ENCODE peak calls at places on chromosomes 7 and 10, in six cellular contexts. B, L, V, U, Y and X are unnamed samples.

GRCh38 chr10:90832111-90832510 is 25.7 kb downstream of the HTR7 start:
- DNase-seq in B (no peak), L (no peak), V (no peak), U (no peak), Y (no peak), X (no peak)

GRCh38 chr10:43598447-43598846 is 7.8 kb upstream of the ZNF485 start:
- DNase-seq in B (no peak), L (peak; percentile 28), V (no peak), U (no peak), Y (no peak), X (no peak)

GRCh38 chr10:95423327-95424005 is 132.7 kb upstream of the PDLIM1 start:
- DNase-seq in B (no peak), L (no peak), V (no peak), U (no peak), Y (no peak), X (no peak)

GRCh38 chr10:101216631-101217425 is 12.4 kb downstream of the LBX1 start:
- DNase-seq in B (no peak), L (no peak), V (no peak), U (no peak), Y (no peak), X (no peak)

GRCh38 chr7:148620749-148621372 is 30.3 kb downstream of the C7orf33 start:
- DNase-seq in B (no peak), L (no peak), V (no peak), U (no peak), Y (no peak), X (no peak)

GRCh38 chr7:105163718-105164117 is 149.7 kb downstream of the KMT2E start:
- DNase-seq in B (no peak), L (no peak), V (no peak), U (no peak), Y (no peak), X (no peak)

GRCh38 chr7:27119412-27119911 is 11.1 kb downstream of the HOXA4 start:
- DNase-seq in B (no peak), L (no peak), V (no peak), U (no peak), Y (no peak), X (peak; percentile 16)

GRCh38 chr7:17392846-17393245 is 94.4 kb downstream of the AHR start:
- DNase-seq in B (no peak), L (peak; percentile 88), V (no peak), U (no peak), Y (no peak), X (no peak)

GRCh38 chr10:3467052-3467906 is 294.7 kb upstream of the PITRM1 start:
- DNase-seq in B (no peak), L (peak; percentile 96), V (peak; percentile 73), U (no peak), Y (peak; percentile 37), X (peak; percentile 68)

GRCh38 chr10:89793649-89794254 is 92.4 kb downstream of the KIF20B start:
- DNase-seq in B (peak; percentile 14), L (peak; percentile 90), V (no peak), U (no peak), Y (peak; percentile 49), X (peak; percentile 31)

GRCh38 chr10:4354382-4354812 is 471.6 kb upstream of the AKR1E2 start:
- DNase-seq in B (no peak), L (no peak), V (peak; percentile 28), U (no peak), Y (no peak), X (peak; percentile 27)

GRCh38 chr10:75632750-75633462 is 201.5 kb downstream of the LRMDA start:
- DNase-seq in B (no peak), L (no peak), V (no peak), U (no peak), Y (no peak), X (no peak)

GRCh38 chr7:5393328-5393727 is 30.3 kb downstream of the TNRC18 start:
- DNase-seq in B (no peak), L (no peak), V (no peak), U (no peak), Y (no peak), X (no peak)

GRCh38 chr7:20301311-20301939 is 29.3 kb upstream of the ITGB8 start:
- DNase-seq in B (no peak), L (peak; percentile 47), V (no peak), U (no peak), Y (no peak), X (no peak)

GRCh38 chr10:32065871-32066270 is 9.6 kb upstream of the KIF5B start:
- DNase-seq in B (no peak), L (peak; percentile 76), V (no peak), U (no peak), Y (no peak), X (no peak)

GRCh38 chr10:111211241-111211640 is 134.4 kb downstream of the ADRA2A start:
- DNase-seq in B (no peak), L (no peak), V (no peak), U (no peak), Y (no peak), X (no peak)

GRCh38 chr7:113217314-113217713 is 99.0 kb upstream of the SMIM30 start:
- DNase-seq in B (no peak), L (no peak), V (no peak), U (no peak), Y (no peak), X (no peak)

GRCh38 chr10:104324931-104325330 is 13.3 kb downstream of the ITPRIP start:
- DNase-seq in B (no peak), L (no peak), V (no peak), U (no peak), Y (no peak), X (no peak)

GRCh38 chr10:17123062-17123661 is 6.4 kb downstream of the CUBN start:
- DNase-seq in B (no peak), L (peak; percentile 61), V (no peak), U (no peak), Y (no peak), X (no peak)

GRCh38 chr10:20879136-20879535 is 18.0 kb downstream of the NEBL start:
- DNase-seq in B (no peak), L (no peak), V (no peak), U (no peak), Y (no peak), X (no peak)

GRCh38 chr10:6197274-6197673 is 5.5 kb upstream of the PFKFB3 start:
- DNase-seq in B (no peak), L (no peak), V (no peak), U (no peak), Y (no peak), X (no peak)

DNA sequence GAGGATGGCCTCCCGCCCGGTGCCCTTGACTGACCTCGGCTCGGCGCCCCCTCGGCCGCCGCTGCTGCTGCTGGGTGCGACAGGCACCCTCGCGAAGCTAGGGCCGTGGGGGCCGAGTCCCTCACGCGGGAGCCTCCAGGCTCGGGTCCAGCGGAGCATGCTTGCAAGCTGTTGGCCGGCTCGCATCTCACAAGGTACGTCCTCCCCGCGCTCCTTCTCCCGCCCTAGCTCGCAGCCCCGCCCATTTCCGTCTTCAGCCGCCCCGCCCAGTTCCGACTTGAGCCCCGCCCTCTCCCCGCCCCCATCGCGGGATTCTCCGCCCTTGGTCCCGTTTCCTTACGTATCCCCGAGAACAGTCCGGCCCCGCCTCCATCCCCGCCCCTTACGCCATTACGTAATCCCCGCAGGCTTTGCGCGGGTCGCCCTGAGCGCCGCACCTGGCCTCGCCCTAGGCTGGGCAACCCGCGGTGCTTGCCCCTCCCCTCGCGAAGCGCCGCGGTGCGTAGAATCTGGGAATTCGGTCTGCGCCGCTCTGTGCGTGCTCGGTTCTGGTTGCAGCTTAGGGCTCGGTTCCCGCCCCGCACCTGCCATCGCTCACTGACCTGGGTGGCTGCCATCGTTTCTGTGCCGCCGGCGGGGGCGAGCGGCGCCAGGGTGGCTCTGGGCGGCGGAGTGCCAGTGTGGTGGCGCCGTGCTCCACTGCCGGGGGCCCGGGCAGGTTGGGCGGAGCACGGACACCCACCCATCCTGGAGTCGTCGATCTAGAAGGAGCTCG is at the start of gene ABHD11:
- DNase-seq in B (peak; percentile 98), L (peak; percentile 99), V (peak; percentile 100), U (peak; percentile 98), Y (peak; percentile 97), X (peak; percentile 100)
- H3K4me3 ChIP-seq in B (peak within 1 kb of the TSS; percentile 76), L (peak within 1 kb of the TSS; percentile 94), V (peak within 1 kb of the TSS; percentile 95), U (peak within 1 kb of the TSS; percentile 89), Y (peak within 1 kb of the TSS; percentile 91), X (peak within 1 kb of the TSS; percentile 81)

GRCh38 chr7:6482307-6482706 is 34.6 kb upstream of the DAGLB start:
- DNase-seq in B (no peak), L (no peak), V (peak; percentile 39), U (no peak), Y (no peak), X (peak; percentile 59)

GRCh38 chr7:6479067-6479466 is 31.3 kb upstream of the DAGLB start:
- DNase-seq in B (no peak), L (no peak), V (no peak), U (no peak), Y (peak; percentile 25), X (no peak)

GRCh38 chr7:6481445-6481844 is 33.7 kb upstream of the DAGLB start:
- DNase-seq in B (no peak), L (no peak), V (no peak), U (no peak), Y (no peak), X (no peak)

GRCh38 chr7:6478186-6478585 is 30.4 kb upstream of the DAGLB start:
- DNase-seq in B (no peak), L (no peak), V (no peak), U (no peak), Y (no peak), X (no peak)

DNA sequence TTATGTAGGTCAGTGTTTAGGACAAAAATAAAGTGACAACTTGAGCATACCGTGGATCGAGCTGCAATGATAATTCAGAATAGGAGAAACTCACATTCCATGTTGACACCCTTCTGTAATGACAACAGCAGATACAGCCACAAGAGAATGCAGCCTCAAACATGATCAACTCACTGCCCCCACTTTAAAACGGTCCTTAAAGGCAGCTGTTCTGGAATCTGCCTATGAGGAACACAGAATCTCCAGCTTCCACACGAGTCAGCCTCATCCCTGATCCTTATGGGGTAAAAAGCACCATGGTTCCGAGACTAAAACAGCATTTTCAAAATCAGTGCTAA is 32.5 kb upstream of the DAGLB start:
- DNase-seq in B (no peak), L (no peak), V (no peak), U (no peak), Y (no peak), X (no peak)
- H3K36me3 ChIP-seq in B (peaks cover 10% of the 10 kb centered on the region), L (peaks cover 13% of the 10 kb centered on the region), V (no peaks in the 10 kb centered on the region), U (peaks cover 5% of the 10 kb centered on the region), Y (peaks cover 42% of the 10 kb centered on the region), X (no peaks in the 10 kb centered on the region)

GRCh38 chr10:78513330-78513729 is 479.7 kb downstream of the RPS24 start:
- DNase-seq in B (no peak), L (no peak), V (no peak), U (no peak), Y (no peak), X (no peak)
- H3K4me1 ChIP-seq in B (no peaks in the 10 kb centered on the region), L (peaks cover 60% of the 10 kb centered on the region), V (peaks cover 44% of the 10 kb centered on the region), U (no peaks in the 10 kb centered on the region), Y (no peaks in the 10 kb centered on the region), X (no peaks in the 10 kb centered on the region)

GRCh38 chr7:157279679-157279972 is 57.2 kb upstream of the DNAJB6 start:
- DNase-seq in B (no peak), L (no peak), V (no peak), U (no peak), Y (no peak), X (no peak)

GRCh38 chr7:157281221-157281998 is 55.4 kb upstream of the DNAJB6 start:
- DNase-seq in B (no peak), L (no peak), V (no peak), U (no peak), Y (no peak), X (no peak)

GRCh38 chr7:157278791-157279678 is 57.8 kb upstream of the DNAJB6 start:
- DNase-seq in B (no peak), L (peak; percentile 17), V (peak; percentile 80), U (no peak), Y (no peak), X (peak; percentile 76)

GRCh38 chr7:157278167-157278790 is 58.5 kb upstream of the DNAJB6 start:
- DNase-seq in B (no peak), L (no peak), V (no peak), U (no peak), Y (no peak), X (no peak)

GRCh38 chr7:157279973-157280841 is 56.6 kb upstream of the DNAJB6 start:
- DNase-seq in B (no peak), L (no peak), V (no peak), U (no peak), Y (no peak), X (no peak)
- H3K4me3 ChIP-seq in B (no peak overlapping the region), L (peak overlapping the region; percentile 73), V (peak overlapping the region; percentile 60), U (no peak overlapping the region), Y (no peak overlapping the region), X (peak overlapping the region; percentile 69)